ENCODE peak calls at places on chromosomes 7 and 10, in six cellular contexts. One of them, this sample, is unnamed.

GRCh38 chr7:47937065-47937687 is 11.1 kb downstream of the PKD1L1 start:
- DNase-seq in RCC 7860: peak
- DNase-seq in brain pericyte: no peak
- DNase-seq in HEK293T: no peak
- DNase-seq in NCI-H345: peak
- DNase-seq in mesenteric fat pad: no peak
- DNase-seq in this sample: no peak

GRCh38 chr7:28239823-28240204 is 59.2 kb upstream of the JAZF1 start:
- DNase-seq in RCC 7860: no peak
- DNase-seq in brain pericyte: no peak
- DNase-seq in HEK293T: no peak
- DNase-seq in NCI-H345: no peak
- DNase-seq in mesenteric fat pad: no peak
- DNase-seq in this sample: no peak

GRCh38 chr7:134510646-134511045 is 16.7 kb upstream of the AKR1B10 start:
- DNase-seq in RCC 7860: no peak
- DNase-seq in brain pericyte: no peak
- DNase-seq in HEK293T: no peak
- DNase-seq in NCI-H345: no peak
- DNase-seq in mesenteric fat pad: no peak
- DNase-seq in this sample: no peak

GRCh38 chr10:33303988-33304387 is 30.5 kb downstream of the NRP1 start:
- DNase-seq in RCC 7860: no peak
- DNase-seq in brain pericyte: no peak
- DNase-seq in HEK293T: no peak
- DNase-seq in NCI-H345: no peak
- DNase-seq in mesenteric fat pad: no peak
- DNase-seq in this sample: no peak

GRCh38 chr7:50660040-50660829 is 95.0 kb upstream of the DDC start:
- DNase-seq in RCC 7860: no peak
- DNase-seq in brain pericyte: no peak
- DNase-seq in HEK293T: no peak
- DNase-seq in NCI-H345: no peak
- DNase-seq in mesenteric fat pad: no peak
- DNase-seq in this sample: peak

GRCh38 chr7:116446179-116446855 is 53.2 kb upstream of the CAV2 start:
- DNase-seq in RCC 7860: no peak
- DNase-seq in brain pericyte: peak
- DNase-seq in HEK293T: no peak
- DNase-seq in NCI-H345: no peak
- DNase-seq in mesenteric fat pad: no peak
- DNase-seq in this sample: no peak

GRCh38 chr7:72334733-72335132 is 77.4 kb downstream of the CALN1 start:
- DNase-seq in RCC 7860: no peak
- DNase-seq in brain pericyte: no peak
- DNase-seq in HEK293T: no peak
- DNase-seq in NCI-H345: no peak
- DNase-seq in mesenteric fat pad: no peak
- DNase-seq in this sample: no peak

GRCh38 chr7:31192996-31193395 is 140.9 kb downstream of the ADCYAP1R1 start:
- DNase-seq in RCC 7860: peak
- DNase-seq in brain pericyte: no peak
- DNase-seq in HEK293T: peak
- DNase-seq in NCI-H345: peak
- DNase-seq in mesenteric fat pad: no peak
- DNase-seq in this sample: peak